ENCODE peak calls at places on chromosomes 16 and 17, in seven cellular contexts. M is natural killer cell; D is mesothelial cell of epicardium; E is caudate nucleus; Y is omental fat pad; S is tibial nerve; J is activated CD4-positive, alpha-beta T cell treated with anti-CD3 and anti-CD28 coated beads for 48 hours. R is an unnamed sample.

GRCh38 chr16:74744566-74744965 is 30.1 kb downstream of the FA2H start:
- DNase-seq in M (no peak), D (no peak), E (no peak), Y (no peak), S (no peak), J (no peak), R (no peak)

GRCh38 chr17:77879226-77879895 is 79.1 kb upstream of the TNRC6C start:
- DNase-seq in M (no peak), D (no peak), E (no peak), Y (no peak), S (no peak), J (no peak), R (no peak)

GRCh38 chr17:10815318-10815717 is 11.4 kb upstream of the TMEM238L start:
- DNase-seq in M (no peak), D (no peak), E (no peak), Y (no peak), S (no peak), J (no peak), R (peak; percentile 65)

GRCh38 chr16:24736758-24737157 is 7.3 kb downstream of the TNRC6A start:
- DNase-seq in M (no peak), D (no peak), E (no peak), Y (no peak), S (no peak), J (no peak), R (no peak)

GRCh38 chr16:1708768-1709180 is 2.8 kb downstream of the MAPK8IP3 start:
- DNase-seq in M (no peak), D (no peak), E (no peak), Y (no peak), S (no peak), J (no peak), R (no peak)

GRCh38 chr16:678858-679807 is 1.1 kb upstream of the STUB1 start:
- DNase-seq in M (no peak), D (peak; percentile 73), E (no peak), Y (no peak), S (no peak), J (peak; percentile 67), R (peak; percentile 73)

GRCh38 chr16:89711601-89712475 is 8.9 kb downstream of the VPS9D1 start:
- DNase-seq in M (peak; percentile 50), D (peak; percentile 55), E (no peak), Y (no peak), S (no peak), J (peak; percentile 82), R (no peak)

GRCh38 chr16:86774931-86775330 is 196.6 kb downstream of the FOXL1 start:
- DNase-seq in M (no peak), D (no peak), E (no peak), Y (no peak), S (no peak), J (no peak), R (no peak)

GRCh38 chr16:6020162-6020980 is 922.8 kb upstream of the EEF2KMT start:
- DNase-seq in M (no peak), D (no peak), E (no peak), Y (no peak), S (no peak), J (no peak), R (no peak)

GRCh38 chr16:11893571-11893970 is 22.2 kb downstream of the GSPT1 start:
- DNase-seq in M (no peak), D (no peak), E (no peak), Y (no peak), S (no peak), J (no peak), R (no peak)

GRCh38 chr16:72400257-72401078 is 228.5 kb upstream of the PMFBP1 start:
- DNase-seq in M (no peak), D (peak; percentile 45), E (no peak), Y (no peak), S (peak; percentile 66), J (peak; percentile 31), R (no peak)

GRCh38 chr16:56539667-56540066 is 19.8 kb upstream of the BBS2 start:
- DNase-seq in M (no peak), D (no peak), E (no peak), Y (no peak), S (no peak), J (no peak), R (no peak)

GRCh38 chr16:82603784-82604411 is 22.9 kb upstream of the CDH13 start:
- DNase-seq in M (no peak), D (no peak), E (no peak), Y (no peak), S (no peak), J (peak; percentile 16), R (no peak)

GRCh38 chr17:28227278-28228108 is 91.5 kb upstream of the TMEM97 start:
- DNase-seq in M (no peak), D (peak; percentile 76), E (no peak), Y (no peak), S (no peak), J (peak; percentile 51), R (peak; percentile 84)

GRCh38 chr16:65070831-65071230 is 51.0 kb downstream of the CDH11 start:
- DNase-seq in M (no peak), D (no peak), E (peak; percentile 46), Y (no peak), S (peak; percentile 60), J (no peak), R (peak; percentile 53)

GRCh38 chr16:67628216-67628615 is 16.7 kb upstream of the CARMIL2 start:
- DNase-seq in M (no peak), D (no peak), E (no peak), Y (no peak), S (no peak), J (no peak), R (no peak)

GRCh38 chr17:65345261-65346060 is 208.3 kb downstream of the RGS9 start:
- DNase-seq in M (no peak), D (no peak), E (no peak), Y (no peak), S (no peak), J (peak; percentile 41), R (no peak)

GRCh38 chr17:27379863-27380533 is 76.2 kb upstream of the KSR1 start:
- DNase-seq in M (no peak), D (peak; percentile 71), E (no peak), Y (no peak), S (peak; percentile 29), J (no peak), R (no peak)

GRCh38 chr16:12538667-12539081 is 265.0 kb downstream of the CPPED1 start:
- DNase-seq in M (no peak), D (no peak), E (no peak), Y (no peak), S (no peak), J (no peak), R (peak; percentile 22)

GRCh38 chr17:56653877-56654276 is 60.4 kb downstream of the NOG start:
- DNase-seq in M (no peak), D (no peak), E (no peak), Y (no peak), S (no peak), J (peak; percentile 77), R (no peak)

GRCh38 chr16:81485824-81486554 is 41.4 kb downstream of the CMIP start:
- DNase-seq in M (no peak), D (no peak), E (no peak), Y (no peak), S (no peak), J (no peak), R (no peak)

GRCh38 chr16:12729448-12729847 is 74.2 kb downstream of the CPPED1 start:
- DNase-seq in M (no peak), D (no peak), E (no peak), Y (no peak), S (no peak), J (no peak), R (no peak)

GRCh38 chr16:1656808-1657617 is 21.1 kb upstream of the JPT2 start:
- DNase-seq in M (no peak), D (no peak), E (no peak), Y (no peak), S (no peak), J (no peak), R (no peak)

GRCh38 chr16:52914428-52914827 is 138.3 kb downstream of the CHD9NB start:
- DNase-seq in M (no peak), D (no peak), E (no peak), Y (no peak), S (no peak), J (no peak), R (no peak)

GRCh38 chr16:85479972-85480726 is 133.0 kb upstream of the GSE1 start:
- DNase-seq in M (no peak), D (no peak), E (no peak), Y (no peak), S (no peak), J (no peak), R (no peak)

GRCh38 chr16:50323335-50324011 is 45.3 kb downstream of the BRD7 start:
- DNase-seq in M (no peak), D (no peak), E (no peak), Y (no peak), S (peak; percentile 53), J (no peak), R (no peak)

GRCh38 chr17:32323784-32324590 is 18.0 kb downstream of the C17orf75 start:
- DNase-seq in M (no peak), D (no peak), E (no peak), Y (no peak), S (no peak), J (peak; percentile 45), R (no peak)

GRCh38 chr17:30808785-30809286 is 15.7 kb downstream of the CRLF3 start:
- DNase-seq in M (no peak), D (no peak), E (no peak), Y (no peak), S (no peak), J (no peak), R (no peak)

GRCh38 chr16:72967941-72968340 is 80.0 kb downstream of the ZFHX3 start:
- DNase-seq in M (no peak), D (no peak), E (no peak), Y (no peak), S (no peak), J (no peak), R (no peak)

GRCh38 chr16:75064403-75065148 is 52.0 kb downstream of the LDHD start:
- DNase-seq in M (no peak), D (no peak), E (no peak), Y (no peak), S (no peak), J (no peak), R (no peak)

GRCh38 chr17:27578718-27579085 is 52.3 kb upstream of the LGALS9 start:
- DNase-seq in M (no peak), D (no peak), E (no peak), Y (no peak), S (no peak), J (peak; percentile 84), R (no peak)

GRCh38 chr17:81171941-81172340 is 5.9 kb upstream of the AATK start:
- DNase-seq in M (no peak), D (no peak), E (no peak), Y (no peak), S (no peak), J (no peak), R (no peak)

GRCh38 chr17:15409721-15410247 is 57.6 kb downstream of the CDRT4 start:
- DNase-seq in M (no peak), D (no peak), E (no peak), Y (no peak), S (peak; percentile 50), J (no peak), R (no peak)

GRCh38 chr17:33241390-33241789 is 51.7 kb downstream of the ASIC2 start:
- DNase-seq in M (no peak), D (no peak), E (no peak), Y (no peak), S (no peak), J (no peak), R (no peak)

GRCh38 chr17:29933379-29933778 is 3.4 kb upstream of the SSH2 start:
- DNase-seq in M (no peak), D (no peak), E (no peak), Y (no peak), S (no peak), J (no peak), R (no peak)

GRCh38 chr16:20004931-20005330 is 68.8 kb downstream of the GPR139 start:
- DNase-seq in M (no peak), D (no peak), E (no peak), Y (no peak), S (no peak), J (no peak), R (no peak)